ENCODE peak calls at places on chromosomes 4 and X, in five cellular contexts. Q, H, R, G and M are unnamed samples.

GRCh38 chrX:142186103-142186502 is 19.0 kb downstream of the MAGEC2 start:
- DNase-seq in R (no peak), H (no peak), Q (no peak), G (no peak), M (no peak)

GRCh38 chr4:87651941-87652340 is 1.9 kb downstream of the DMP1 start:
- DNase-seq in H (no peak), G (no peak), R (no peak), Q (no peak), M (no peak)

GRCh38 chrX:100731441-100732281 is at the start of gene SYTL4:
- DNase-seq in R (no peak), Q (no peak), H (no peak), G (peak), M (no peak)

GRCh38 chr4:26887809-26888208 is 27.2 kb downstream of the STIM2 start:
- DNase-seq in G (no peak), Q (no peak), H (no peak), R (no peak), M (no peak)

GRCh38 chr4:174136013-174136412 is 147.5 kb downstream of the FBXO8 start:
- DNase-seq in G (no peak), Q (no peak), R (no peak), H (no peak), M (no peak)

GRCh38 chrX:134512566-134512965 is 52.6 kb downstream of the HPRT1 start:
- DNase-seq in R (no peak), H (no peak), G (peak), Q (no peak), M (no peak)

GRCh38 chr4:146943691-146944375 is 1.8 kb downstream of the TTC29 start:
- DNase-seq in R (no peak), G (no peak), Q (no peak), H (no peak), M (no peak)

GRCh38 chr4:73533515-73534422 is 52.2 kb downstream of the AFM start:
- DNase-seq in G (no peak), R (no peak), Q (no peak), H (no peak), M (no peak)

GRCh38 chr4:112509243-112510190 is 6.5 kb downstream of the NEUROG2 start:
- DNase-seq in Q (no peak), H (no peak), R (no peak), G (peak), M (no peak)

GRCh38 chrX:49071877-49072711 is 1.7 kb downstream of the PRAF2 start:
- DNase-seq in G (peak), R (no peak), H (peak), Q (no peak), M (peak)

GRCh38 chr4:25756503-25756902 is 100.9 kb downstream of the SLC34A2 start:
- DNase-seq in H (no peak), R (no peak), G (peak), Q (no peak), M (no peak)

GRCh38 chr4:155900402-155900801 is 3.1 kb upstream of the TDO2 start:
- DNase-seq in R (no peak), G (peak), Q (no peak), H (no peak), M (no peak)

GRCh38 chrX:70030242-70030823 is 19.4 kb downstream of the AWAT2 start:
- DNase-seq in G (peak), H (no peak), Q (no peak), R (no peak), M (no peak)

GRCh38 chr4:6909113-6909969 is at the start of gene TBC1D14:
- DNase-seq in R (peak), G (peak), H (peak), Q (no peak), M (peak)

GRCh38 chr4:121070696-121071639 is 1.4 kb downstream of the NDNF start:
- DNase-seq in H (peak), Q (no peak), G (peak), R (no peak), M (no peak)

GRCh38 chrX:120297923-120298322 is 13.3 kb downstream of the TMEM255A start:
- DNase-seq in R (no peak), Q (no peak), H (no peak), G (no peak), M (no peak)

GRCh38 chr4:159674241-159674640 is 571.4 kb downstream of the RAPGEF2 start:
- DNase-seq in Q (no peak), R (no peak), H (no peak), G (no peak), M (no peak)

GRCh38 chr4:39706334-39706733 is 8.4 kb downstream of the UBE2K start:
- DNase-seq in H (no peak), G (peak), R (no peak), Q (no peak), M (no peak)

GRCh38 chr4:156201050-156201449 is 247.4 kb upstream of the CTSO start:
- DNase-seq in G (no peak), H (no peak), Q (no peak), R (no peak), M (no peak)

GRCh38 chr4:87360338-87360935 is 30.6 kb downstream of the HSD17B11 start:
- DNase-seq in H (no peak), R (no peak), G (peak), Q (no peak), M (no peak)

GRCh38 chrX:70171636-70172035 is 5.6 kb upstream of the DGAT2L6 start:
- DNase-seq in R (no peak), H (no peak), Q (no peak), G (no peak), M (no peak)

GRCh38 chr4:103996059-103996458 is 276.3 kb upstream of the TACR3 start:
- DNase-seq in H (no peak), G (no peak), Q (no peak), R (no peak), M (no peak)

GRCh38 chr4:169024762-169025161 is 14.7 kb upstream of the CBR4 start:
- DNase-seq in Q (no peak), R (no peak), G (peak), H (no peak), M (no peak)

GRCh38 chr4:102825261-102826071 is 1.9 kb downstream of the UBE2D3 start:
- DNase-seq in Q (no peak), R (no peak), G (peak), H (no peak), M (peak)

GRCh38 chr4:139452000-139452399 is 1.9 kb upstream of the RAB33B start:
- DNase-seq in H (no peak), Q (no peak), R (no peak), G (no peak), M (no peak)

GRCh38 chr4:31655328-31655727 is 935.2 kb downstream of the PCDH7 start:
- DNase-seq in G (no peak), H (no peak), R (no peak), Q (no peak), M (no peak)

GRCh38 chr4:76178296-76178695 is 30.1 kb upstream of the NUP54 start:
- DNase-seq in Q (no peak), G (no peak), H (no peak), R (no peak), M (no peak)

GRCh38 chr4:2684486-2684885 is 71.7 kb downstream of the TNIP2 start:
- DNase-seq in Q (no peak), H (no peak), G (no peak), R (no peak), M (no peak)

GRCh38 chr4:41835321-41835995 is 86.9 kb upstream of the PHOX2B start:
- DNase-seq in Q (no peak), R (no peak), H (no peak), G (no peak), M (no peak)

GRCh38 chr4:172547724-172548123 is 620.9 kb upstream of the GALNT7 start:
- DNase-seq in Q (no peak), H (no peak), G (no peak), R (no peak), M (no peak)

GRCh38 chr4:151408630-151409469 is at the start of gene FHIP1A:
- DNase-seq in R (peak), Q (no peak), H (peak), G (peak), M (peak)

GRCh38 chr4:89247951-89248350 is 59.6 kb downstream of the GPRIN3 start:
- DNase-seq in R (no peak), G (no peak), H (no peak), Q (no peak), M (no peak)

GRCh38 chrX:40127052-40127451 is 29.3 kb upstream of the BCOR start:
- DNase-seq in G (peak), R (no peak), H (no peak), Q (no peak), M (no peak)

GRCh38 chr4:7516116-7516772 is 81.5 kb upstream of the PSAPL1 start:
- DNase-seq in Q (no peak), R (no peak), H (no peak), G (no peak), M (no peak)

GRCh38 chr4:31026216-31026615 is 306.0 kb downstream of the PCDH7 start:
- DNase-seq in Q (no peak), H (no peak), R (no peak), G (no peak), M (no peak)

GRCh38 chr4:48698029-48698901 is 81.8 kb downstream of the FRYL start:
- DNase-seq in H (peak), Q (no peak), R (peak), G (peak), M (no peak)

GRCh38 chrX:132615396-132616131 is 126.7 kb upstream of the MBNL3 start:
- DNase-seq in Q (no peak), G (peak), H (no peak), R (no peak), M (no peak)